ENCODE peak calls at places on chromosome 17, in nine cellular contexts. V is stomach, Z is transverse colon, U is GM12878, S is esophagus muscularis mucosa, L is H1, O is sigmoid colon, D is suprapubic skin, P is K562. Q is an unnamed sample.

GRCh38 chr17:49887086-49887743 is 39.3 kb upstream of the TAC4 start:
- DNase-seq in Z (no peak), L (no peak), P (no peak), V (peak; percentile 43), O (no peak), U (no peak), D (no peak), S (no peak), Q (peak; percentile 87)

GRCh38 chr17:50533720-50534148 is 1.2 kb downstream of the EPN3 start:
- DNase-seq in U (no peak), V (peak; percentile 97), D (no peak), Z (peak; percentile 81), S (no peak), P (no peak), L (no peak), O (no peak), Q (peak; percentile 78)

GRCh38 chr17:58764373-58764772 is 8.7 kb downstream of the PPM1E start:
- DNase-seq in S (no peak), U (no peak), V (no peak), D (no peak), L (no peak), P (no peak), O (no peak), Z (no peak), Q (peak; percentile 66)

GRCh38 chr17:20266806-20267458 is 200.4 kb downstream of the LGALS9B start:
- DNase-seq in P (peak; percentile 33), S (no peak), D (no peak), O (no peak), U (no peak), L (no peak), Z (no peak), V (no peak), Q (no peak)

GRCh38 chr17:58231644-58232043 is 6.7 kb upstream of the LPO start:
- DNase-seq in O (no peak), V (no peak), L (no peak), Z (no peak), S (no peak), P (no peak), U (no peak), D (no peak), Q (no peak)

GRCh38 chr17:58156839-58157803 is 8.9 kb downstream of the OR4D1 start:
- DNase-seq in U (no peak), D (no peak), O (no peak), P (peak; percentile 33), S (no peak), Z (peak; percentile 12), V (no peak), L (no peak), Q (peak; percentile 85)

GRCh38 chr17:45425125-45425983 is 7.3 kb downstream of the ARHGAP27 start:
- DNase-seq in L (peak; percentile 86), O (no peak), Z (peak; percentile 93), V (peak; percentile 92), U (no peak), P (peak; percentile 74), S (no peak), D (no peak), Q (peak; percentile 90)

GRCh38 chr17:49715717-49716279 is 8.0 kb upstream of the SLC35B1 start:
- DNase-seq in V (no peak), U (no peak), P (no peak), O (no peak), Z (no peak), L (no peak), D (no peak), S (no peak), Q (no peak)

GRCh38 chr17:5832886-5833285 is 237.3 kb upstream of the WSCD1 start:
- DNase-seq in Z (no peak), P (no peak), L (no peak), V (no peak), U (no peak), S (peak; percentile 12), O (no peak), D (no peak), Q (no peak)

GRCh38 chr17:44575408-44575807 is 18.1 kb downstream of the FZD2 start:
- DNase-seq in L (no peak), U (no peak), O (no peak), D (no peak), S (no peak), P (no peak), V (no peak), Z (no peak), Q (no peak)

GRCh38 chr17:48125829-48126612 is 18.5 kb downstream of the SNX11 start:
- DNase-seq in O (no peak), Z (no peak), U (no peak), S (no peak), V (no peak), P (no peak), D (no peak), L (no peak), Q (peak; percentile 25)

GRCh38 chr17:75152523-75152922 is 1.8 kb downstream of the JPT1 start:
- DNase-seq in P (no peak), L (no peak), V (no peak), O (no peak), S (no peak), Z (no peak), U (no peak), D (no peak), Q (no peak)

GRCh38 chr17:11705111-11705510 is 106.8 kb downstream of the DNAH9 start:
- DNase-seq in U (no peak), O (no peak), L (no peak), Z (peak; percentile 51), D (no peak), S (peak; percentile 74), P (no peak), V (no peak), Q (no peak)

GRCh38 chr17:72536788-72537187 is 416.0 kb downstream of the SOX9 start:
- DNase-seq in D (no peak), P (no peak), V (no peak), O (no peak), S (no peak), U (no peak), L (no peak), Z (no peak), Q (no peak)

GRCh38 chr17:72538443-72538842 is 417.6 kb downstream of the SOX9 start:
- DNase-seq in O (no peak), L (no peak), V (no peak), D (no peak), S (no peak), P (no peak), U (no peak), Z (no peak), Q (no peak)

GRCh38 chr17:72538921-72539352 is 418.1 kb downstream of the SOX9 start:
- DNase-seq in V (peak; percentile 63), Z (peak; percentile 31), O (no peak), S (no peak), D (no peak), L (no peak), P (no peak), U (no peak), Q (no peak)

GRCh38 chr17:72542317-72542716 is 421.5 kb downstream of the SOX9 start:
- DNase-seq in P (no peak), U (no peak), L (no peak), O (no peak), Z (no peak), D (no peak), V (no peak), S (no peak), Q (no peak)

GRCh38 chr17:72539981-72540897 is 419.4 kb downstream of the SOX9 start:
- DNase-seq in S (no peak), V (peak; percentile 80), U (no peak), D (peak; percentile 71), L (no peak), O (peak; percentile 77), Z (peak; percentile 79), P (peak; percentile 84), Q (peak; percentile 96)
- TF ChIP-seq POLR2A in S (no peak), V (no peak), U (no peak), D (no peak), L (no peak), O (no peak), Z (no peak), P (no peak), Q (no peak)

GRCh38 chr17:65850486-65850885 is 289.0 kb upstream of the AXIN2 start:
- DNase-seq in S (no peak), D (no peak), Z (no peak), U (peak; percentile 19), P (no peak), L (no peak), V (no peak), O (no peak), Q (no peak)
- TF ChIP-seq POLR2AphosphoS5 in S (no peak), D (no peak), Z (no peak), U (no peak), P (no peak), L (no peak), V (no peak), O (no peak), Q (no peak)

GRCh38 chr17:38751803-38752118 is 780 bp upstream of the PSMB3 start:
- DNase-seq in Z (peak; percentile 88), U (peak; percentile 80), L (no peak), P (peak; percentile 54), O (peak; percentile 90), D (peak; percentile 92), S (no peak), V (peak; percentile 84), Q (peak; percentile 91)
- TF ChIP-seq EP300 in Z (no peak), U (peak; percentile 7), L (no peak), P (no peak), O (no peak), D (no peak), S (no peak), V (no peak), Q (no peak)

GRCh38 chr17:8376302-8377067 is at the start of gene KRABD2:
- DNase-seq in L (peak; percentile 82), U (peak; percentile 38), D (peak; percentile 94), P (peak; percentile 83), O (peak; percentile 93), V (peak; percentile 92), Z (peak; percentile 92), S (peak; percentile 94), Q (peak; percentile 97)
- TF ChIP-seq POLR2A in L (peak; percentile 94), U (peak; percentile 92), D (no peak), P (peak; percentile 87), O (peak; percentile 74), V (no peak), Z (peak; percentile 89), S (peak; percentile 32), Q (no peak)

DNA sequence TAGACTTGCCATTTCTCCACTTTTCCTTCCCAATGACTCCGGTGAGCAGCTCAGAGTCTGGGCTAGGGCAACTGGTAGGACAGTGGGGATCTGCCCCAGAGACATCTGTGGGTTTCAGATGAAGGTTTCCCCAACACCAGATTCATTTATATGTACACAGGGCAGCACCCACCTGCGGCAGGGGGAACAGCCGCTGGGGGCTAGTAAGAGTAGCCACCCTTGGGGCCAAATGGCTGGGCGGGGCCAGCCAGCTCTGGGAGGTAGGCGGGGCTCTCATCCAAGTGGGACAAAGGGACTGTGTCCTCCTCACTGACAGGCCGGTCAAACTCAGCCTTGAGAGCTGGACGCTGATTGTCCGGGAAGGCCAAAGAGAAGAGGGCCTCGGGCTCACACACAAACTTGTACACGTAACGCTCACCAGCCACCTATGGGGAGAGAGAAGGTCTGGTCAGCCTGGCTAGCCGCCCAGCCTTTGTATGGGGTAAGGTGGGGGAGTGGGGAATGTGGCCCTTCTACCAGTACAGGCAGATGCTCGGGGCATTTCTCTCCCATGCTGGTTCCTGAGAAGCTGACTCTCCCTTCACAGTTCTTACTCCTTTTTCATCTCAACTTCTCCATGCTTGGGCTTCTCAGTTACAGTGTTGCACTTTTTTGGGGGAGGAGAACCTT is 17.7 kb downstream of the ETV4 start:
- DNase-seq in O (no peak), V (no peak), P (peak; percentile 40), U (no peak), D (peak; percentile 62), S (no peak), L (no peak), Z (peak; percentile 59), Q (peak; percentile 58)
- TF ChIP-seq POLR2AphosphoS5 in O (no peak), V (no peak), P (no peak), U (no peak), D (no peak), S (no peak), L (no peak), Z (no peak), Q (no peak)